ENCODE peak calls at places on chromosomes 13 and 19, in eight cellular contexts. T is K562, J is IMR-90, X is GM23248, B is fibroblast of lung, U is H9, M is mesenchymal stem cell, R is mesendoderm. Z is an unnamed sample.
A peak's percentile ranks its signal among the peaks of the same experiment; 100 is the strongest.

GRCh38 chr19:45800009-45800553 is 7.4 kb upstream of the DMWD start:
- DNase-seq in T (peak; percentile 37), J (peak; percentile 71), X (peak; percentile 76), B (peak; percentile 64), U (no peak), M (peak; percentile 83), R (peak; percentile 72), Z (no peak)

GRCh38 chr13:95199896-95200295 is 101.4 kb downstream of the ABCC4 start:
- DNase-seq in T (no peak), J (no peak), X (no peak), B (no peak), U (no peak), M (no peak), R (peak; percentile 47), Z (no peak)

GRCh38 chr19:51259348-51260245 is 8.7 kb downstream of the SIGLECL1 start:
- DNase-seq in T (peak; percentile 63), J (peak; percentile 22), X (peak; percentile 56), B (no peak), U (peak; percentile 54), M (peak; percentile 6), R (peak; percentile 62), Z (peak; percentile 78)

GRCh38 chr19:52570005-52570861 is at the start of gene ZNF701:
- DNase-seq in T (peak; percentile 93), J (peak; percentile 88), X (peak; percentile 95), B (peak; percentile 87), U (peak; percentile 97), M (peak; percentile 93), R (peak; percentile 98), Z (peak; percentile 90)

GRCh38 chr19:38733493-38734175 is 10.6 kb downstream of the CAPN12 start:
- DNase-seq in T (no peak), J (no peak), X (peak; percentile 55), B (no peak), U (peak; percentile 30), M (peak; percentile 28), R (no peak), Z (no peak)

GRCh38 chr13:67859904-67860303 is 629.8 kb upstream of the PCDH9 start:
- DNase-seq in T (no peak), J (no peak), X (no peak), B (no peak), U (no peak), M (no peak), R (no peak), Z (no peak)

GRCh38 chr13:111895896-111896821 is 170.8 kb upstream of the SOX1 start:
- DNase-seq in T (no peak), J (no peak), X (no peak), B (no peak), U (peak; percentile 34), M (no peak), R (no peak), Z (no peak)

GRCh38 chr19:9847087-9847671 is 12.1 kb downstream of the PIN1 start:
- DNase-seq in T (peak; percentile 76), J (peak; percentile 97), X (peak; percentile 99), B (peak; percentile 91), U (peak; percentile 80), M (peak; percentile 90), R (peak; percentile 83), Z (peak; percentile 86)

GRCh38 chr13:108925070-108925469 is 295.7 kb downstream of the MYO16 start:
- DNase-seq in T (no peak), J (no peak), X (no peak), B (no peak), U (no peak), M (no peak), R (no peak), Z (no peak)

GRCh38 chr19:17703823-17704463 is 15.3 kb upstream of the MAP1S start:
- DNase-seq in T (peak; percentile 66), J (peak; percentile 31), X (peak; percentile 63), B (peak; percentile 43), U (peak; percentile 82), M (no peak), R (peak; percentile 83), Z (peak; percentile 52)

GRCh38 chr13:25494708-25495411 is 123.1 kb downstream of the ATP8A2 start:
- DNase-seq in T (peak; percentile 19), J (no peak), X (no peak), B (no peak), U (no peak), M (no peak), R (no peak), Z (no peak)

GRCh38 chr13:66117573-66117972 is 1112.6 kb downstream of the PCDH9 start:
- DNase-seq in T (no peak), J (no peak), X (no peak), B (no peak), U (no peak), M (no peak), R (no peak), Z (no peak)

GRCh38 chr19:43498233-43498830 is 6.2 kb downstream of the PHLDB3 start:
- DNase-seq in T (no peak), J (no peak), X (no peak), B (no peak), U (no peak), M (no peak), R (no peak), Z (no peak)

GRCh38 chr13:58960909-58961308 is 1202.8 kb downstream of the DIAPH3 start:
- DNase-seq in T (no peak), J (peak; percentile 2), X (peak; percentile 2), B (peak; percentile 41), U (no peak), M (peak; percentile 56), R (peak; percentile 46), Z (peak; percentile 7)

GRCh38 chr19:40592170-40592569 is 9.0 kb upstream of the LTBP4 start:
- DNase-seq in T (peak; percentile 47), J (peak; percentile 76), X (peak; percentile 63), B (peak; percentile 78), U (peak; percentile 64), M (peak; percentile 84), R (peak; percentile 79), Z (peak; percentile 64)

GRCh38 chr13:24074687-24075086 is 85.8 kb upstream of the SPATA13 start:
- DNase-seq in T (no peak), J (no peak), X (no peak), B (no peak), U (no peak), M (no peak), R (no peak), Z (peak; percentile 54)

GRCh38 chr13:73177017-73177416 is 118.2 kb downstream of the KLF5 start:
- DNase-seq in T (no peak), J (no peak), X (no peak), B (no peak), U (no peak), M (no peak), R (no peak), Z (no peak)

GRCh38 chr19:48624067-48624594 is 4.8 kb downstream of the SPHK2 start:
- DNase-seq in T (peak; percentile 96), J (peak; percentile 97), X (peak; percentile 100), B (peak; percentile 97), U (peak; percentile 99), M (peak; percentile 98), R (peak; percentile 99), Z (no peak)

GRCh38 chr19:48627865-48628314 is 8.6 kb downstream of the SPHK2 start:
- DNase-seq in T (no peak), J (no peak), X (no peak), B (no peak), U (peak; percentile 28), M (no peak), R (no peak), Z (no peak)

GRCh38 chr19:48627211-48627864 is 8.0 kb downstream of the SPHK2 start:
- DNase-seq in T (no peak), J (no peak), X (no peak), B (no peak), U (peak; percentile 34), M (no peak), R (peak; percentile 66), Z (no peak)

GRCh38 chr19:48624791-48625723 is 5.8 kb downstream of the SPHK2 start:
- DNase-seq in T (no peak), J (no peak), X (no peak), B (no peak), U (no peak), M (no peak), R (no peak), Z (no peak)

GRCh38 chr19:48625891-48626327 is 6.6 kb downstream of the SPHK2 start:
- DNase-seq in T (no peak), J (no peak), X (no peak), B (no peak), U (no peak), M (no peak), R (no peak), Z (no peak)
- H3K9ac ChIP-seq in T (no peak overlapping the region), J (no peak overlapping the region), X (no peak overlapping the region), B (no peak overlapping the region), U (no peak overlapping the region), M (no peak overlapping the region), R (no peak overlapping the region), Z (no peak overlapping the region)

GRCh38 chr19:55487884-55488687 is at the start of gene SSC5D:
- DNase-seq in T (peak; percentile 70), J (peak; percentile 26), X (peak; percentile 70), B (peak; percentile 65), U (no peak), M (no peak), R (peak; percentile 50), Z (no peak)
- H3K4me1 ChIP-seq in T (peaks cover 89% of the 10 kb centered on the region), J (peaks cover 32% of the 10 kb centered on the region), X (peaks cover 28% of the 10 kb centered on the region), B (peaks cover 47% of the 10 kb centered on the region), U (peaks cover 3% of the 10 kb centered on the region), M (peaks cover 72% of the 10 kb centered on the region), R (peaks cover 8% of the 10 kb centered on the region), Z (peaks cover 33% of the 10 kb centered on the region)

DNA sequence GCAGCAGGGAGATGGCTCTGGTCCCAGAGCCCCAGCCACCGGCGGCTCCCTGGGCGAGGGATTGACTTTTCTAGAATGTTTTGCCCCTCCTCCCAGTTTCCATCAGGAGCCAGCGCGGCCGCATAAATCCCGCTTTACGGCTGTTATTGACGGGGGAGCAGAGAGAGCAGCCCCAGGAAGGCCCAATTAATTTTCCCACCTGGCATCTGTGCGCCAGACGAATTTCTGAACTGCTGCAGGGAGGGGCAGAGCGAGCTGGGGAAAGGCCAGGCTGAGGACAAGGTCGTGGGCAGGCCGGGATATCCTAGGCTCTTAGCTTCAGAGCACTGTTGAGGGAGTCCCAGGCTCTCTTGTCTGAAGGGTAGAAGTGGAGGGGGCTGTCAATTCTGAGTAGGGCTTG is 24.7 kb downstream of the ZNRF4 start:
- DNase-seq in T (no peak), J (no peak), X (no peak), B (no peak), U (no peak), M (no peak), R (no peak), Z (no peak)
- H3K27me3 ChIP-seq in T (peaks cover 2% of the 10 kb centered on the region), J (peaks cover 30% of the 10 kb centered on the region), X (peaks cover 22% of the 10 kb centered on the region), B (peaks cover 9% of the 10 kb centered on the region), U (no peaks in the 10 kb centered on the region), M (peaks cover 65% of the 10 kb centered on the region), R (peaks cover 2% of the 10 kb centered on the region), Z (peaks cover 24% of the 10 kb centered on the region)

DNA sequence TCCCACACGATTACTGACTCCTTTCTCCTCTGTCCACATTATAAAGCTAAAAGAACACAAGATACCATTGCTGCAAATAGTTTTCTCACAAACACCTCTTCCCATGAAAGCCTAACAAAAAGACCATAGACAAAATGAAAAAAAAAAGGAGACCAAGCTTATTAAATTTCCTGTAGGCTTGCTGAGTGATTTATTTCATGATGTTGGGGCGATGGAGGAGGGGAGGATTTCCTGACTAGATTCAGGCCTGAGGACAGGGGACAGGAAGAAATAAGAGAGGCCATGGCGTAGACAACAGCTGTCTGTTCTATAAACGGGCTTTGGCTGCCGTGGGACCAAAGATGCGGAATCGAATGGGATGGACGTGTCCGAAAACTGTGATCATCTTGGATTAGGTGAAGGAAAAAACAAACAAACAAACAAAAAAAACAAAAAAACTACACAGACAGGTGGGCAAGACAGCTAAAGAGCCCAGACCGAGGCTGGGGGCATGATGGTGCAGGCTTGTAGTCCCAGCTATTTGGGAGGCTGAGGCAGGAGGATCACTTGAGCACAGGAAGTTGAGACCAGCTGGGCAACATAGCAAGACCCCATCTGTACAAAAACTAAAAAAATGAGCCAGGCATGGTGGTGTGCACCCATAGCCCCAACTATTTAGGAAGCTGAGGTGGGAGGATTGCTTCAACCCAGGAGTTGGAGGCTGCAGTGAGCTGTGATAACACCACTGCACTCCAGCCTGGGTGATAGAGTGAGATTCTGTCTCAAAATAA is 5.3 kb downstream of the TMPRSS9 start:
- DNase-seq in T (no peak), J (no peak), X (no peak), B (no peak), U (no peak), M (no peak), R (no peak), Z (no peak)
- H3K9ac ChIP-seq in T (no peak overlapping the region), J (no peak overlapping the region), X (no peak overlapping the region), B (no peak overlapping the region), U (no peak overlapping the region), M (no peak overlapping the region), R (no peak overlapping the region), Z (no peak overlapping the region)

Z was measured in PC-3.